ENCODE peak calls at places on chromosomes 3 and 15, in eight cellular contexts. J is GM06990; S is stomach; N is psoas muscle; U is hypothalamus; M is stimulated activated CD4-positive, alpha-beta T cell treated with anti-CD3 and anti-CD28 coated beads, Interleukin-12 subunit alpha, Interleukin-12 subunit beta, amount 100 ng/mL, for 4 hours; H is brain microvascular endothelial cell; L is mesothelial cell of epicardium. V is an unnamed sample.

GRCh38 chr15:33021806-33022389 is 172.6 kb downstream of the FMN1 start:
- DNase-seq in N (no peak), H (peak), S (no peak), M (no peak), U (no peak), J (no peak), L (no peak), V (no peak)

GRCh38 chr15:64856429-64857145 is 14.9 kb downstream of the PLEKHO2 start:
- DNase-seq in M (no peak), L (no peak), N (no peak), J (no peak), U (peak), S (no peak), H (no peak), V (no peak)

GRCh38 chr3:130671545-130671944 is 75.1 kb downstream of the PIK3R4 start:
- DNase-seq in J (no peak), M (no peak), U (no peak), H (no peak), N (no peak), L (no peak), S (no peak), V (no peak)

GRCh38 chr15:51004103-51004536 is 90.6 kb downstream of the TNFAIP8L3 start:
- DNase-seq in J (no peak), L (no peak), S (no peak), U (no peak), H (peak), M (no peak), N (no peak), V (no peak)

GRCh38 chr3:127717357-127718243 is 44.8 kb downstream of the ABTB1 start:
- DNase-seq in M (no peak), N (no peak), L (no peak), S (no peak), U (no peak), H (no peak), J (no peak), V (no peak)

GRCh38 chr3:165768680-165769079 is 68.5 kb downstream of the BCHE start:
- DNase-seq in J (no peak), S (no peak), H (no peak), U (no peak), L (no peak), M (no peak), N (no peak), V (no peak)

GRCh38 chr3:158091526-158091925 is 14.7 kb downstream of the SHOX2 start:
- DNase-seq in N (no peak), U (no peak), L (no peak), M (no peak), H (no peak), J (no peak), S (no peak), V (no peak)

GRCh38 chr3:8658326-8659212 is 14.0 kb upstream of the SSUH2 start:
- DNase-seq in N (peak), J (peak), H (peak), U (no peak), M (no peak), L (peak), S (peak), V (no peak)

GRCh38 chr3:148082881-148083280 is 614.8 kb upstream of the AGTR1 start:
- DNase-seq in M (no peak), U (no peak), S (no peak), J (no peak), N (no peak), H (no peak), L (no peak), V (no peak)

GRCh38 chr15:63250312-63250965 is 27.0 kb upstream of the APH1B start:
- DNase-seq in S (no peak), H (peak), N (no peak), M (no peak), J (no peak), L (no peak), U (no peak), V (peak)

GRCh38 chr3:137304313-137305056 is 346.7 kb downstream of the IL20RB start:
- DNase-seq in M (no peak), N (no peak), J (no peak), H (no peak), U (no peak), S (no peak), L (no peak), V (no peak)

GRCh38 chr15:66172339-66172980 is 81.1 kb downstream of the MEGF11 start:
- DNase-seq in S (no peak), L (no peak), J (no peak), N (no peak), M (no peak), H (no peak), U (no peak), V (no peak)

GRCh38 chr3:70608434-70608833 is 296.0 kb upstream of the MDFIC2 start:
- DNase-seq in H (no peak), M (no peak), L (no peak), U (no peak), N (no peak), S (no peak), J (no peak), V (no peak)

GRCh38 chr3:182795383-182795782 is 2.1 kb downstream of the ATP11B start:
- DNase-seq in L (no peak), N (no peak), H (no peak), J (peak), U (no peak), S (no peak), M (no peak), V (no peak)

GRCh38 chr3:7637694-7638093 is 776.8 kb downstream of the GRM7 start:
- DNase-seq in L (no peak), U (no peak), J (no peak), M (no peak), N (no peak), S (no peak), H (no peak), V (no peak)

GRCh38 chr3:128382221-128382807 is 84.4 kb downstream of the DNAJB8 start:
- DNase-seq in H (no peak), L (no peak), U (no peak), S (peak), N (no peak), M (no peak), J (no peak), V (no peak)

GRCh38 chr15:34047893-34048775 is 9.1 kb upstream of the AVEN start:
- DNase-seq in L (no peak), J (no peak), H (peak), U (no peak), M (no peak), N (no peak), S (no peak), V (no peak)

GRCh38 chr3:151037746-151038145 is 47.7 kb upstream of the MED12L start:
- DNase-seq in N (no peak), J (no peak), U (no peak), L (no peak), M (no peak), S (no peak), H (peak), V (peak)

GRCh38 chr3:125300416-125300815 is 74.7 kb downstream of the ZNF148 start:
- DNase-seq in N (no peak), U (no peak), H (no peak), M (no peak), J (no peak), L (no peak), S (no peak), V (peak)

GRCh38 chr3:122560680-122561079 is 3.4 kb downstream of the PARP9 start:
- DNase-seq in H (peak), S (peak), L (no peak), N (no peak), U (no peak), J (peak), M (peak), V (peak)

GRCh38 chr15:73150831-73151230 is 98.6 kb downstream of the NEO1 start:
- DNase-seq in J (no peak), L (no peak), S (no peak), M (no peak), N (no peak), H (no peak), U (no peak), V (no peak)

GRCh38 chr3:172087827-172088580 is 48.6 kb downstream of the FNDC3B start:
- DNase-seq in N (no peak), J (peak), U (no peak), M (no peak), L (no peak), H (no peak), S (no peak), V (no peak)

GRCh38 chr3:117407317-117407716 is 697.7 kb downstream of the TUSC7 start:
- DNase-seq in L (no peak), U (no peak), H (peak), N (no peak), M (no peak), J (peak), S (no peak), V (no peak)

GRCh38 chr15:57245130-57245529 is 131.2 kb upstream of the CGNL1 start:
- DNase-seq in J (no peak), M (no peak), S (no peak), N (no peak), H (no peak), L (no peak), U (no peak), V (no peak)

GRCh38 chr15:40309344-40309862 is 1.7 kb upstream of the PLCB2 start:
- DNase-seq in S (no peak), U (no peak), L (no peak), H (no peak), M (no peak), J (no peak), N (no peak), V (no peak)

GRCh38 chr3:110174908-110175307 is 837.6 kb upstream of the DPPA4 start:
- DNase-seq in S (no peak), H (no peak), J (no peak), L (no peak), N (no peak), M (no peak), U (no peak), V (no peak)

GRCh38 chr3:167700046-167700445 is 34.6 kb downstream of the PDCD10 start:
- DNase-seq in S (no peak), M (no peak), H (no peak), N (no peak), L (no peak), U (no peak), J (no peak), V (no peak)

GRCh38 chr15:40937762-40938529 is 8.8 kb downstream of the DLL4 start:
- DNase-seq in U (no peak), J (no peak), N (no peak), S (no peak), L (no peak), M (no peak), H (no peak), V (no peak)

GRCh38 chr3:110576962-110577361 is 494.7 kb upstream of the NECTIN3 start:
- DNase-seq in L (no peak), H (peak), M (no peak), S (no peak), N (no peak), J (no peak), U (no peak), V (peak)

GRCh38 chr3:102514241-102514640 is 79.4 kb downstream of the ZPLD1 start:
- DNase-seq in H (no peak), M (no peak), U (no peak), N (no peak), S (no peak), J (no peak), L (no peak), V (no peak)

GRCh38 chr15:27179789-27180188 is 208.8 kb downstream of the GABRG3 start:
- DNase-seq in H (no peak), J (no peak), M (no peak), S (no peak), L (no peak), N (no peak), U (no peak), V (no peak)

GRCh38 chr15:79032656-79033055 is 57.9 kb downstream of the RASGRF1 start:
- DNase-seq in H (no peak), J (no peak), M (no peak), N (no peak), S (no peak), L (no peak), U (no peak), V (no peak)

GRCh38 chr3:128503164-128503651 is 10.2 kb upstream of the GATA2 start:
- DNase-seq in S (no peak), L (no peak), H (no peak), M (no peak), J (no peak), U (no peak), N (no peak), V (no peak)

GRCh38 chr3:28575748-28576589 is 227.3 kb upstream of the AZI2 start:
- DNase-seq in U (peak), J (no peak), H (no peak), L (peak), S (peak), M (no peak), N (peak), V (peak)

GRCh38 chr15:37872661-37873060 is 61.8 kb upstream of the TMCO5A start:
- DNase-seq in H (no peak), M (no peak), S (no peak), U (no peak), N (no peak), L (no peak), J (no peak), V (no peak)

V was measured in stromal cell of bone marrow.